ENCODE peak calls at places on chromosomes 2 and 18, in six cellular contexts. Q is thoracic aorta, H is heart right ventricle, S is Peyer's patch, U is neural progenitor cell, Y is HCT116. W is an unnamed sample. For H3K9me3, the result is how much of the 10 kb centered on the place peaks cover.

GRCh38 chr18:11310476-11311086 is 161.2 kb upstream of the PIEZO2 start:
- DNase-seq in S (no peak), H (peak), Y (peak), U (peak), Q (no peak), W (no peak)

GRCh38 chr2:238668426-238668825 is 179.5 kb upstream of the TWIST2 start:
- DNase-seq in U (no peak), Y (no peak), S (no peak), Q (no peak), H (no peak), W (no peak)

GRCh38 chr18:24022141-24022540 is 7.6 kb downstream of the TTC39C start:
- DNase-seq in Y (no peak), Q (no peak), H (no peak), S (no peak), U (no peak), W (no peak)

GRCh38 chr2:130930740-130931659 is 94.3 kb downstream of the ARHGEF4 start:
- DNase-seq in H (no peak), S (no peak), U (no peak), Q (no peak), Y (no peak), W (no peak)

GRCh38 chr2:170737821-170738220 is 22.7 kb downstream of the SP5 start:
- DNase-seq in Y (no peak), S (no peak), H (no peak), U (no peak), Q (no peak), W (no peak)

GRCh38 chr2:111686994-111687393 is 197.0 kb downstream of the ANAPC1 start:
- DNase-seq in H (no peak), Y (no peak), U (no peak), Q (no peak), S (no peak), W (no peak)

GRCh38 chr2:205858781-205859478 is 176.6 kb downstream of the NRP2 start:
- DNase-seq in U (no peak), Q (no peak), H (peak), Y (no peak), S (peak), W (no peak)

GRCh38 chr2:48829036-48829435 is 73.5 kb upstream of the LHCGR start:
- DNase-seq in S (no peak), U (no peak), Q (no peak), Y (no peak), H (no peak), W (no peak)

GRCh38 chr2:239035361-239035814 is 187.5 kb downstream of the TWIST2 start:
- DNase-seq in Q (no peak), U (peak), H (peak), Y (peak), S (peak), W (peak)

GRCh38 chr2:180571559-180571958 is 408.8 kb upstream of the UBE2E3 start:
- DNase-seq in Q (no peak), H (no peak), S (no peak), U (no peak), Y (no peak), W (no peak)
- H3K27ac ChIP-seq in Q (no peak), H (no peak), S (no peak), U (no peak), Y (no peak), W (no peak)

DNA sequence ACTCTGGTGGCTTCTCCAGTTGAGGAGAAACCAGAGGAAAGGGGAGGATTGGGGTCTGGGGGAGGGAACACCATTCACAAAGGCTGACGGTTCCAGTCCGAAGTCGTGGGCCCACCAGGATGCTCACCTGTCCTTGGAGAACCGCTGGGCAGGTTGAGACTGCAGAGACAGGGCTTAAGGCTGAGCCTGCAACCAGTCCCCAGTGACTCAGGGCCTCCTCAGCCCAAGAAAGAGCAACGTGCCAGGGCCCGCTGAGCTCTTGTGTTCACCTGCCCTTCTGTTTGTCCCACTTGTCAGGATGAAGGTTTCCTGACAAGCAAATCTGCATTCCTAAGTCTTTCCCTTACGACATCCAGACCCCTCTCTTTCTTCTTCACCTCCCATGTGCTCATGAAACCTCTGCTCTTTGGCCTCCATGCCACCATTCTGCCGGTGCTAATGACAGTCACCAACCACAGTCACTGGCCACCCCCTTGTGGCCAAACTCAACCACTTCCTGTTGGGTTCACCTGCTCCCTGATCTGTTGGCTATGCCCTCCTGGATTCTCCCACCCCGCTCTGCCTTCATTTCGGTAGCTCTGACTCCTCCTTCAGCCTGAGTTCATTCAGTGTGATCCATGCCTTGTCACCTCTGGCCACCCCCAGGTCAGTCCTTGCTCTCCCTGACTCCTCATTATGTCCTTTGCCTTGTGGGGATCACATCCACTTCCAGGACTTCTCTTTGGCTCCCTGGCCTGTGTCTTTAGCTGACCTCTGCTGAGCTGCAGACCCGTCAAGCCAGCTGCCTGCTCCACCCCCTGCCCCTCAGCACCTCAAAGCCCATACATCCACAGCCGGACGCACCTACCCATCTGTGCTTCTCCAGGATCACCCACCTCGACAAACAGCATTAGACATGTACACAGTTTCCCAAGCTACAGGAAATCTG is 17.6 kb downstream of the EMX1 start:
- DNase-seq in Q (no peak), S (peak), H (no peak), Y (peak), U (peak), W (no peak)
- TF ChIP-seq CTCF in Q (peak), S (peak), H (no peak), Y (peak), U (peak), W (no peak)

GRCh38 chr18:48336332-48336731 is 72.9 kb downstream of the ZBTB7C start:
- DNase-seq in H (no peak), Q (no peak), U (no peak), Y (no peak), S (no peak), W (no peak)
- H3K9me3 ChIP-seq in H (under half), Q (under half), U (under half), Y (under half), S (under half), W (under half)

GRCh38 chr2:10341193-10341592 is 38.5 kb downstream of the HPCAL1 start:
- DNase-seq in H (no peak), S (no peak), Y (no peak), U (no peak), Q (no peak), W (no peak)
- H3K27ac ChIP-seq in H (no peak), S (no peak), Y (no peak), U (no peak), Q (no peak), W (no peak)

GRCh38 chr2:207767461-207768167 is 2.1 kb downstream of the FZD5 start:
- DNase-seq in Q (no peak), Y (no peak), H (peak), U (peak), S (peak), W (no peak)
- TF ChIP-seq CTCF in Q (no peak), Y (no peak), H (peak), U (peak), S (no peak), W (no peak)

GRCh38 chr2:122079844-122080243 is 324.4 kb downstream of the TSN start:
- DNase-seq in H (no peak), S (no peak), U (no peak), Q (no peak), Y (no peak), W (no peak)

GRCh38 chr2:122078451-122078850 is 323.0 kb downstream of the TSN start:
- DNase-seq in U (no peak), Y (no peak), Q (no peak), H (no peak), S (no peak), W (no peak)

GRCh38 chr2:122083256-122084048 is 328.0 kb downstream of the TSN start:
- DNase-seq in Y (no peak), U (no peak), S (no peak), Q (no peak), H (no peak), W (no peak)

GRCh38 chr2:122077771-122078170 is 322.3 kb downstream of the TSN start:
- DNase-seq in H (no peak), U (no peak), Q (no peak), S (no peak), Y (no peak), W (no peak)

GRCh38 chr2:122081743-122082142 is 326.3 kb downstream of the TSN start:
- DNase-seq in H (no peak), Y (no peak), U (no peak), S (no peak), Q (no peak), W (no peak)
- H3K9me3 ChIP-seq in H (under half), Y (under half), U (under half), S (under half), Q (under half), W (under half)

GRCh38 chr2:231241755-231242507 is 43.5 kb downstream of the ARMC9 start:
- DNase-seq in H (no peak), Y (no peak), Q (no peak), S (no peak), U (no peak), W (no peak)
- H3K27ac ChIP-seq in H (no peak), Y (no peak), Q (no peak), S (no peak), U (no peak), W (no peak)

GRCh38 chr2:128834203-128834602 is 515.5 kb upstream of the HS6ST1 start:
- DNase-seq in H (no peak), Y (no peak), Q (no peak), U (no peak), S (no peak), W (no peak)
- TF ChIP-seq CTCF in H (no peak), Y (no peak), Q (no peak), U (no peak), S (no peak), W (no peak)

GRCh38 chr2:148258124-148258523 is 237.2 kb downstream of the MBD5 start:
- DNase-seq in H (no peak), S (no peak), Q (no peak), Y (no peak), U (no peak), W (no peak)

GRCh38 chr2:148253716-148254115 is 232.8 kb downstream of the MBD5 start:
- DNase-seq in Q (no peak), Y (peak), S (no peak), U (no peak), H (no peak), W (no peak)

GRCh38 chr2:148259674-148260073 is 238.8 kb downstream of the MBD5 start:
- DNase-seq in H (no peak), S (no peak), Y (no peak), U (no peak), Q (no peak), W (no peak)

GRCh38 chr2:148255929-148256328 is 235.0 kb downstream of the MBD5 start:
- DNase-seq in Q (no peak), U (no peak), S (no peak), H (no peak), Y (no peak), W (no peak)

DNA sequence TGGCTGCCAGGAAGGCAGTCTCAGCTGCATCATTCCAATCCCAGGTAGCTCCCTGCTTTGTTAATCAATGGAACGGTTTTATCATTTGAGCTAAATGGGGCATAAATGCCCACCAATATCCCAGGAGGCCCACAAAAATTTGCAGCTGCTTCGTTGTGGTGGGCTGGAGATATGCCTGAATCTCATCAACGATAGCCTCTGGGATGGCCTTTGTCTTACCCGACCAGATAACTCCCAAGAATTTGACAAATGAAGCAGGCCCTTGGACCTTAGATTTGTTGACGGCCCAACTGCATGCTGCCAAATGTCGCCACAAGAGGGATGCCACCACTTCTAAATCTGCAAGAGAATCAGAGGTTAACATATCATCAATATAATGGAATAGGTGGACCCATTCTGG is 236.4 kb downstream of the MBD5 start:
- DNase-seq in S (no peak), U (no peak), Q (no peak), H (no peak), Y (no peak), W (no peak)
- H3K9me3 ChIP-seq in S (under half), U (under half), Q (under half), H (under half), Y (under half), W (under half)